ENCODE peak calls at places on chromosomes 6 and 20, in eight cellular contexts. One of them, this sample, is unnamed.

GRCh38 chr20:34037121-34037520 is 43.4 kb downstream of the RALY start:
- DNase-seq in T47D: no peak
- DNase-seq in CD4-positive, CD25-positive, alpha-beta regulatory T cell: peak
- DNase-seq in HEK293T: no peak
- DNase-seq in right lobe of liver: no peak
- DNase-seq in CD14-positive monocyte: no peak
- DNase-seq in GF-D8: no peak
- DNase-seq in T-helper 1 cell: peak
- DNase-seq in this sample: peak

GRCh38 chr20:35011589-35012226 is 56.0 kb downstream of the MYH7B start:
- DNase-seq in T-helper 1 cell: no peak
- DNase-seq in CD14-positive monocyte: no peak
- DNase-seq in CD4-positive, CD25-positive, alpha-beta regulatory T cell: no peak
- DNase-seq in HEK293T: no peak
- DNase-seq in GF-D8: no peak
- DNase-seq in right lobe of liver: no peak
- DNase-seq in T47D: no peak
- DNase-seq in this sample: no peak

GRCh38 chr6:158219229-158219628 is 51.1 kb downstream of the GTF2H5 start:
- DNase-seq in T47D: no peak
- DNase-seq in GF-D8: peak
- DNase-seq in CD4-positive, CD25-positive, alpha-beta regulatory T cell: peak
- DNase-seq in T-helper 1 cell: no peak
- DNase-seq in HEK293T: no peak
- DNase-seq in CD14-positive monocyte: peak
- DNase-seq in right lobe of liver: no peak
- DNase-seq in this sample: no peak

GRCh38 chr6:148635070-148635743 is 111.6 kb upstream of the UST start:
- DNase-seq in GF-D8: no peak
- DNase-seq in CD14-positive monocyte: no peak
- DNase-seq in CD4-positive, CD25-positive, alpha-beta regulatory T cell: no peak
- DNase-seq in HEK293T: no peak
- DNase-seq in T-helper 1 cell: no peak
- DNase-seq in T47D: no peak
- DNase-seq in right lobe of liver: no peak
- DNase-seq in this sample: no peak

GRCh38 chr6:170089937-170090335 is 200.9 kb downstream of the DLL1 start:
- DNase-seq in T47D: no peak
- DNase-seq in CD4-positive, CD25-positive, alpha-beta regulatory T cell: no peak
- DNase-seq in HEK293T: no peak
- DNase-seq in right lobe of liver: peak
- DNase-seq in T-helper 1 cell: no peak
- DNase-seq in CD14-positive monocyte: peak
- DNase-seq in GF-D8: no peak
- DNase-seq in this sample: no peak

GRCh38 chr20:14790771-14791517 is 453.5 kb upstream of the FLRT3 start:
- DNase-seq in GF-D8: no peak
- DNase-seq in CD4-positive, CD25-positive, alpha-beta regulatory T cell: no peak
- DNase-seq in HEK293T: no peak
- DNase-seq in T47D: no peak
- DNase-seq in right lobe of liver: no peak
- DNase-seq in CD14-positive monocyte: no peak
- DNase-seq in T-helper 1 cell: no peak
- DNase-seq in this sample: no peak

GRCh38 chr6:159512104-159512503 is 180.9 kb downstream of the SOD2 start:
- DNase-seq in CD14-positive monocyte: no peak
- DNase-seq in right lobe of liver: no peak
- DNase-seq in CD4-positive, CD25-positive, alpha-beta regulatory T cell: no peak
- DNase-seq in GF-D8: no peak
- DNase-seq in T-helper 1 cell: no peak
- DNase-seq in HEK293T: no peak
- DNase-seq in T47D: no peak
- DNase-seq in this sample: no peak

GRCh38 chr20:41249781-41250281 is 67.7 kb downstream of the ZHX3 start:
- DNase-seq in GF-D8: no peak
- DNase-seq in HEK293T: peak
- DNase-seq in T47D: no peak
- DNase-seq in T-helper 1 cell: no peak
- DNase-seq in CD14-positive monocyte: no peak
- DNase-seq in right lobe of liver: no peak
- DNase-seq in CD4-positive, CD25-positive, alpha-beta regulatory T cell: no peak
- DNase-seq in this sample: no peak

This sample was measured in T-cell.